ENCODE peak calls at places on chromosome 21, in five cellular contexts. R, D, C, Z and O are unnamed samples.

GRCh38 chr21:14630556-14631069 is 84.5 kb upstream of the SAMSN1 start:
- DNase-seq in D (no peak), R (no peak), Z (no peak), C (no peak), O (no peak)

GRCh38 chr21:32102426-32102825 is 176.4 kb downstream of the MIS18A start:
- DNase-seq in C (no peak), R (no peak), D (no peak), Z (no peak), O (no peak)

GRCh38 chr21:46041183-46041582 is 56.7 kb upstream of the COL6A2 start:
- DNase-seq in D (no peak), Z (no peak), C (no peak), R (no peak), O (no peak)

GRCh38 chr21:20971296-20971921 is 26.8 kb upstream of the NCAM2 start:
- DNase-seq in C (peak), D (no peak), Z (peak), R (peak), O (peak)

GRCh38 chr21:25402134-25402957 is 204.9 kb downstream of the MRPL39 start:
- DNase-seq in D (no peak), C (no peak), Z (no peak), R (no peak), O (no peak)

GRCh38 chr21:22892757-22893156 is 1894.5 kb downstream of the NCAM2 start:
- DNase-seq in R (no peak), Z (no peak), D (no peak), C (no peak), O (no peak)

GRCh38 chr21:32065654-32066053 is 192.8 kb downstream of the HUNK start:
- DNase-seq in Z (no peak), D (no peak), C (no peak), R (no peak), O (no peak)

GRCh38 chr21:28479660-28480059 is 513.0 kb downstream of the LTN1 start:
- DNase-seq in R (no peak), D (no peak), C (no peak), Z (no peak), O (no peak)

GRCh38 chr21:40846566-40847411 is at the start of gene DSCAM:
- DNase-seq in C (no peak), D (no peak), R (no peak), Z (peak), O (no peak)

GRCh38 chr21:45131537-45131999 is 57.2 kb downstream of the ADARB1 start:
- DNase-seq in Z (no peak), R (no peak), C (no peak), D (no peak), O (no peak)

GRCh38 chr21:15283138-15283537 is 218.3 kb upstream of the NRIP1 start:
- DNase-seq in D (no peak), C (no peak), R (no peak), Z (no peak), O (no peak)

GRCh38 chr21:15001113-15001512 is 63.7 kb downstream of the NRIP1 start:
- DNase-seq in C (no peak), R (no peak), D (no peak), Z (no peak), O (no peak)

GRCh38 chr21:23811802-23812201 is 1795.5 kb downstream of the MRPL39 start:
- DNase-seq in D (no peak), C (no peak), Z (no peak), R (peak), O (no peak)